ENCODE peak calls at places on chromosomes 11 and 22, in six cellular contexts. Y is CD4-positive, alpha-beta T cell; B is WERI-Rb-1; U is Panc1; D is astrocyte of the spinal cord; H is GM06990. W is an unnamed sample.

GRCh38 chr11:61972796-61973602 is 5.6 kb upstream of the FTH1 start:
- DNase-seq in Y (no peak), B (no peak), U (no peak), D (peak), H (no peak), W (no peak)

GRCh38 chr11:105035262-105035620 is 297 bp upstream of the CASP1 start:
- DNase-seq in Y (no peak), B (no peak), U (no peak), D (no peak), H (no peak), W (no peak)

GRCh38 chr22:36015806-36016519 is 12.7 kb downstream of the RBFOX2 start:
- DNase-seq in Y (no peak), B (no peak), U (no peak), D (no peak), H (no peak), W (no peak)

GRCh38 chr11:47327025-47327424 is 25.5 kb downstream of the MYBPC3 start:
- DNase-seq in Y (no peak), B (no peak), U (no peak), D (no peak), H (no peak), W (no peak)

GRCh38 chr11:32434387-32435151 is 770 bp downstream of the WT1 start:
- DNase-seq in Y (no peak), B (no peak), U (no peak), D (no peak), H (no peak), W (peak)

GRCh38 chr22:37043828-37044538 is 7.6 kb upstream of the KCTD17 start:
- DNase-seq in Y (no peak), B (peak), U (peak), D (no peak), H (peak), W (peak)

GRCh38 chr11:69677744-69678143 is 2.6 kb upstream of the LTO1 start:
- DNase-seq in Y (no peak), B (no peak), U (no peak), D (no peak), H (no peak), W (no peak)

GRCh38 chr22:46025973-46026906 is 49.3 kb upstream of the WNT7B start:
- DNase-seq in Y (no peak), B (no peak), U (no peak), D (no peak), H (no peak), W (no peak)

GRCh38 chr11:45158891-45159605 is 12.6 kb downstream of the PRDM11 start:
- DNase-seq in Y (no peak), B (no peak), U (no peak), D (no peak), H (no peak), W (no peak)

GRCh38 chr11:88398372-88399140 is 61.0 kb upstream of the CTSC start:
- DNase-seq in Y (no peak), B (no peak), U (no peak), D (peak), H (no peak), W (no peak)

GRCh38 chr11:17351510-17352176 is at the start of gene NCR3LG1:
- DNase-seq in Y (peak), B (peak), U (peak), D (peak), H (peak), W (peak)

GRCh38 chr11:17350455-17351170 is 987 bp upstream of the NCR3LG1 start:
- DNase-seq in Y (no peak), B (no peak), U (no peak), D (no peak), H (no peak), W (no peak)

GRCh38 chr11:17352925-17353227 is 1.3 kb downstream of the NCR3LG1 start:
- DNase-seq in Y (peak), B (peak), U (peak), D (no peak), H (peak), W (no peak)

GRCh38 chr11:17353228-17354021 is 1.8 kb downstream of the NCR3LG1 start:
- DNase-seq in Y (peak), B (peak), U (peak), D (peak), H (peak), W (peak)

DNA sequence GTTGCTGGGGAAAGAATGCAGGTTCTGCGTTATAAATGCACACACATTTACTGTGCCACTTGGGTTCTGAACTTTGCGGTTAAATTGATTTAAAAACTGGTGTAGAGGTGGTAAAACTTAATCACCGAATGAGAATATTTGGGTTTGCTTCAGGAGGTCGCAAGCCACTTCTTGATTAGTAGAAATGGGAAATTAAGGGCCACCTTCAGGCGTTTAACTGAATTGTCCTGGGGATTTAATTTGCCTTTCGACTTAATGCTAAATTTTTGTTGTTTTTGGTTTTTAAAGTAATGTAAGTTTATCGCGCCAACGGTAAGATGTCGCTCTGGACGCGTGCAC is 460 bp upstream of the NCR3LG1 start:
- DNase-seq in Y (no peak), B (no peak), U (no peak), D (no peak), H (no peak), W (no peak)
- TF ChIP-seq CTCF in Y (peak), B (no peak), U (peak), D (no peak), H (no peak), W (peak)

DNA sequence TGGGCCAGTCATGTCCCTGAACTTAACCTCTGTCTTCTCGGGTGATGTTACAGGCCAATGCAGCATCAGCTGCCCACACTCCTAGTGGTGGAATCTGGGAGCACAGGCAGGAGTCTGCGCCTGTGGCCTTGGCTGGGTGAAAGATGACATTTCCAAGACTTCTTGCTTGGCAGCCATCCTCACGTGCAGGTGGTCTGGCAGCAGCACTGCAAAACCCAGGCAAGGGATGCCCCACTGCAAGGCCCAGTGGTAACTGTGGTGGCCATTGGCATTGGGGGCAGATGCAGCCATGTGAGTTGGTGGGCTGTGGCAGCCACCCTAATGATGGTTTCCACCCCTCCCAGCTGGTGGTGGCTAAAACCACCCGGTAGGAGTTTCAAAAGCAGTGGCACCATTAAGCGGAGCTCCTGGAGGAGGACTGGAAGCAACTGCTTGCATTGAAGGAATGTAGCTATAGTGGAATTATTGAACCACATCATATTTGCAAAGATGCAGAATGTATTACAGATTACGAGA is 120.5 kb upstream of the TOP3B start:
- DNase-seq in Y (no peak), B (peak), U (no peak), D (no peak), H (no peak), W (peak)
- TF ChIP-seq CTCF in Y (no peak), B (peak), U (peak), D (peak), H (peak), W (peak)

DNA sequence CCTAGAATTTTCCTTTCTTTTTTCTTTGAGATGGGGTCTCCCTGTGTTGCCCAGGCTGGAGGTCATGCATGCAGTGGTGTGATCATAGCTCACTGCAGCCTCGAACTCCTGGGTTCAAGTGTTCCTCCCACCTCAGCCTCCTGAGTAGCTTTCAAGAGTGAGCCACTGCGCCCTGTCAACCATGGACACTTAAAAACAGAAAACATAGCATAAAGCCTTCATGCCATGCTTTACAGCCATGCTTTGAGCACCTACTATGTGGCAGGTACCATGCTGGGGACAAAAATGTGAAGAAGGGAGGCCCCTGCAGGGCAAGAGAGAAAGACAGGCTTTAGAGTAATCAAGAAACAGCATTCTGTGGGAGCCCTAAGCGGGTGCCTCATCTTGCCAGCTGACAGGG is 13.7 kb upstream of the GNB1L start:
- DNase-seq in Y (no peak), B (no peak), U (no peak), D (no peak), H (no peak), W (no peak)
- TF ChIP-seq CTCF in Y (no peak), B (no peak), U (no peak), D (no peak), H (no peak), W (no peak)

DNA sequence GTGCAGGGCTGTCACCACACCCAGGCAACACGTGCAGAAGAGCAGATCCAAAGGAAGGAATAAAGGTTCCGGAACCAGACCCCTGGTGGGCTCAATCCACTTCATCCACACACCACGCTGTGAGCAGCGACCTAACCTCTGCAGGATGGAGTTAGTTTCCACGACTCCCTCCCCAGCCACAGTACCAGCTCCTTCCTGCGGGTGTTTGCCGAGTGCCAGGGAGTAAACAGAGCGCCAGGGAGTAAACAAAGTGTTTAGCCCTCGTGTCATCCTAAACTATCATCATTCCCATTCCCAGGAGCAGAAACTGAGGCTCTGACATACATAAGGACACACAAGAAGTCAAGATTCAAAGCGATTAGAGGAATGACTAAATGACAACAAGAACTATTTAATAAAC is 261.3 kb downstream of the MN1 start:
- DNase-seq in Y (no peak), B (no peak), U (no peak), D (no peak), H (no peak), W (no peak)
- TF ChIP-seq CTCF in Y (no peak), B (no peak), U (no peak), D (no peak), H (no peak), W (no peak)

W was measured in glutamatergic neuron.